ENCODE peak calls at places on chromosome 1, in five cellular contexts. One of them, this sample, is unnamed.

GRCh38 chr1:165444897-165445370 is at the start of gene RXRG:
- DNase-seq in prostate gland: peak; percentile 5
- DNase-seq in EH: peak; percentile 0
- DNase-seq in left ventricle myocardium superior: peak; percentile 70
- DNase-seq in SK-N-SH: peak; percentile 48
- DNase-seq in this sample: no peak

GRCh38 chr1:168360151-168360550 is 79.5 kb downstream of the TBX19 start:
- DNase-seq in SK-N-SH: no peak
- DNase-seq in left ventricle myocardium superior: no peak
- DNase-seq in EH: no peak
- DNase-seq in prostate gland: no peak
- DNase-seq in this sample: peak; percentile 27

GRCh38 chr1:9253706-9254105 is 19.1 kb downstream of the H6PD start:
- DNase-seq in prostate gland: no peak
- DNase-seq in EH: peak; percentile 36
- DNase-seq in SK-N-SH: peak; percentile 64
- DNase-seq in left ventricle myocardium superior: no peak
- DNase-seq in this sample: no peak

GRCh38 chr1:193242000-193242399 is 55.6 kb upstream of the B3GALT2 start:
- DNase-seq in EH: no peak
- DNase-seq in prostate gland: no peak
- DNase-seq in left ventricle myocardium superior: no peak
- DNase-seq in SK-N-SH: no peak
- DNase-seq in this sample: no peak

GRCh38 chr1:183103141-183103540 is 79.9 kb downstream of the LAMC1 start:
- DNase-seq in SK-N-SH: no peak
- DNase-seq in EH: no peak
- DNase-seq in left ventricle myocardium superior: no peak
- DNase-seq in prostate gland: peak; percentile 58
- DNase-seq in this sample: no peak

GRCh38 chr1:56910441-56910985 is 55.3 kb downstream of the C8B start:
- DNase-seq in SK-N-SH: no peak
- DNase-seq in EH: no peak
- DNase-seq in prostate gland: no peak
- DNase-seq in left ventricle myocardium superior: no peak
- DNase-seq in this sample: no peak

GRCh38 chr1:19878637-19878985 is 3.6 kb upstream of the OTUD3 start:
- DNase-seq in EH: no peak
- DNase-seq in left ventricle myocardium superior: no peak
- DNase-seq in SK-N-SH: no peak
- DNase-seq in prostate gland: peak; percentile 39
- DNase-seq in this sample: no peak

GRCh38 chr1:223030871-223031270 is 112.2 kb downstream of the TLR5 start:
- DNase-seq in prostate gland: no peak
- DNase-seq in SK-N-SH: no peak
- DNase-seq in EH: no peak
- DNase-seq in left ventricle myocardium superior: no peak
- DNase-seq in this sample: no peak

This sample was measured in astrocyte.